ENCODE peak calls at places on chromosome 5, in six cellular contexts. One of them, this sample, is unnamed.

GRCh38 chr5:58462623-58463230 is 2.8 kb upstream of the PLK2 start:
- DNase-seq in pancreas: no peak
- DNase-seq in cardiac fibroblast: peak; percentile 79
- DNase-seq in gastrocnemius medialis: no peak
- DNase-seq in AG09319: peak; percentile 22
- DNase-seq in fibroblast of lung: peak; percentile 53
- DNase-seq in this sample: no peak

GRCh38 chr5:177546262-177546741 is 8.1 kb downstream of the FAM193B start:
- DNase-seq in pancreas: no peak
- DNase-seq in cardiac fibroblast: peak; percentile 97
- DNase-seq in gastrocnemius medialis: peak; percentile 52
- DNase-seq in AG09319: peak; percentile 95
- DNase-seq in fibroblast of lung: peak; percentile 97
- DNase-seq in this sample: no peak

GRCh38 chr5:129904102-129904666 is at the start of gene CHSY3:
- DNase-seq in pancreas: peak; percentile 92
- DNase-seq in cardiac fibroblast: peak; percentile 90
- DNase-seq in gastrocnemius medialis: peak; percentile 75
- DNase-seq in AG09319: peak; percentile 59
- DNase-seq in fibroblast of lung: peak; percentile 86
- DNase-seq in this sample: peak; percentile 84

GRCh38 chr5:134133995-134134541 is 19.6 kb downstream of the TCF7 start:
- DNase-seq in pancreas: peak; percentile 61
- DNase-seq in cardiac fibroblast: no peak
- DNase-seq in gastrocnemius medialis: no peak
- DNase-seq in AG09319: no peak
- DNase-seq in fibroblast of lung: no peak
- DNase-seq in this sample: no peak

GRCh38 chr5:29963956-29964355 is 1229.5 kb upstream of the CDH6 start:
- DNase-seq in pancreas: no peak
- DNase-seq in cardiac fibroblast: no peak
- DNase-seq in gastrocnemius medialis: no peak
- DNase-seq in AG09319: no peak
- DNase-seq in fibroblast of lung: no peak
- DNase-seq in this sample: no peak

GRCh38 chr5:1517838-1518237 is 5.9 kb downstream of the LPCAT1 start:
- DNase-seq in pancreas: peak; percentile 30
- DNase-seq in cardiac fibroblast: no peak
- DNase-seq in gastrocnemius medialis: no peak
- DNase-seq in AG09319: no peak
- DNase-seq in fibroblast of lung: no peak
- DNase-seq in this sample: peak; percentile 61

GRCh38 chr5:101424530-101425175 is 521.6 kb upstream of the ST8SIA4 start:
- DNase-seq in pancreas: no peak
- DNase-seq in cardiac fibroblast: peak; percentile 40
- DNase-seq in gastrocnemius medialis: no peak
- DNase-seq in AG09319: peak; percentile 10
- DNase-seq in fibroblast of lung: peak; percentile 95
- DNase-seq in this sample: no peak

GRCh38 chr5:173714551-173715428 is 98.3 kb upstream of the BOD1 start:
- DNase-seq in pancreas: no peak
- DNase-seq in cardiac fibroblast: peak; percentile 69
- DNase-seq in gastrocnemius medialis: peak; percentile 23
- DNase-seq in AG09319: peak; percentile 25
- DNase-seq in fibroblast of lung: peak; percentile 87
- DNase-seq in this sample: no peak

GRCh38 chr5:172486451-172486850 is 32.1 kb upstream of the SH3PXD2B start:
- DNase-seq in pancreas: no peak
- DNase-seq in cardiac fibroblast: no peak
- DNase-seq in gastrocnemius medialis: no peak
- DNase-seq in AG09319: no peak
- DNase-seq in fibroblast of lung: no peak
- DNase-seq in this sample: no peak

GRCh38 chr5:45694255-45694834 is 1.8 kb downstream of the HCN1 start:
- DNase-seq in pancreas: no peak
- DNase-seq in cardiac fibroblast: no peak
- DNase-seq in gastrocnemius medialis: no peak
- DNase-seq in AG09319: no peak
- DNase-seq in fibroblast of lung: no peak
- DNase-seq in this sample: no peak

GRCh38 chr5:83767409-83767992 is 46.8 kb upstream of the HAPLN1 start:
- DNase-seq in pancreas: no peak
- DNase-seq in cardiac fibroblast: no peak
- DNase-seq in gastrocnemius medialis: no peak
- DNase-seq in AG09319: no peak
- DNase-seq in fibroblast of lung: peak; percentile 6
- DNase-seq in this sample: no peak

GRCh38 chr5:37840036-37840909 is at the start of gene GDNF:
- DNase-seq in pancreas: peak; percentile 71
- DNase-seq in cardiac fibroblast: peak; percentile 52
- DNase-seq in gastrocnemius medialis: no peak
- DNase-seq in AG09319: no peak
- DNase-seq in fibroblast of lung: peak; percentile 76
- DNase-seq in this sample: peak; percentile 74

GRCh38 chr5:6740586-6741150 is 27.4 kb downstream of the TENT4A start:
- DNase-seq in pancreas: no peak
- DNase-seq in cardiac fibroblast: no peak
- DNase-seq in gastrocnemius medialis: no peak
- DNase-seq in AG09319: no peak
- DNase-seq in fibroblast of lung: no peak
- DNase-seq in this sample: peak; percentile 36

GRCh38 chr5:135038202-135038828 is 4.3 kb upstream of the PITX1 start:
- DNase-seq in pancreas: peak; percentile 34
- DNase-seq in cardiac fibroblast: no peak
- DNase-seq in gastrocnemius medialis: no peak
- DNase-seq in AG09319: no peak
- DNase-seq in fibroblast of lung: no peak
- DNase-seq in this sample: no peak

GRCh38 chr5:59608745-59609144 is 284.8 kb downstream of the PDE4D start:
- DNase-seq in pancreas: no peak
- DNase-seq in cardiac fibroblast: no peak
- DNase-seq in gastrocnemius medialis: no peak
- DNase-seq in AG09319: no peak
- DNase-seq in fibroblast of lung: peak; percentile 70
- DNase-seq in this sample: no peak

GRCh38 chr5:134240421-134240962 is 14.6 kb upstream of the PPP2CA start:
- DNase-seq in pancreas: no peak
- DNase-seq in cardiac fibroblast: peak; percentile 71
- DNase-seq in gastrocnemius medialis: no peak
- DNase-seq in AG09319: no peak
- DNase-seq in fibroblast of lung: peak; percentile 86
- DNase-seq in this sample: no peak

GRCh38 chr5:180436936-180437335 is 57.2 kb upstream of the CNOT6 start:
- DNase-seq in pancreas: no peak
- DNase-seq in cardiac fibroblast: no peak
- DNase-seq in gastrocnemius medialis: no peak
- DNase-seq in AG09319: no peak
- DNase-seq in fibroblast of lung: no peak
- DNase-seq in this sample: no peak

GRCh38 chr5:136638084-136638483 is 272.7 kb upstream of the TRPC7 start:
- DNase-seq in pancreas: no peak
- DNase-seq in cardiac fibroblast: no peak
- DNase-seq in gastrocnemius medialis: no peak
- DNase-seq in AG09319: no peak
- DNase-seq in fibroblast of lung: no peak
- DNase-seq in this sample: no peak
- TF ChIP-seq CTCF in pancreas: no peak
- TF ChIP-seq CTCF in cardiac fibroblast: no peak
- TF ChIP-seq CTCF in gastrocnemius medialis: no peak
- TF ChIP-seq CTCF in AG09319: no peak
- TF ChIP-seq CTCF in fibroblast of lung: no peak
- TF ChIP-seq CTCF in this sample: no peak

GRCh38 chr5:178590924-178591423 is 781 bp upstream of the COL23A1 start:
- DNase-seq in pancreas: no peak
- DNase-seq in cardiac fibroblast: peak; percentile 14
- DNase-seq in gastrocnemius medialis: peak; percentile 72
- DNase-seq in AG09319: no peak
- DNase-seq in fibroblast of lung: peak; percentile 26
- DNase-seq in this sample: no peak

GRCh38 chr5:178590141-178590923 is at the start of gene COL23A1:
- DNase-seq in pancreas: peak; percentile 60
- DNase-seq in cardiac fibroblast: peak; percentile 53
- DNase-seq in gastrocnemius medialis: peak; percentile 43
- DNase-seq in AG09319: no peak
- DNase-seq in fibroblast of lung: peak; percentile 60
- DNase-seq in this sample: peak; percentile 77

GRCh38 chr5:178587793-178588611 is 2.2 kb downstream of the COL23A1 start:
- DNase-seq in pancreas: no peak
- DNase-seq in cardiac fibroblast: no peak
- DNase-seq in gastrocnemius medialis: no peak
- DNase-seq in AG09319: no peak
- DNase-seq in fibroblast of lung: no peak
- DNase-seq in this sample: no peak

GRCh38 chr5:178588769-178589168 is 1.4 kb downstream of the COL23A1 start:
- DNase-seq in pancreas: no peak
- DNase-seq in cardiac fibroblast: no peak
- DNase-seq in gastrocnemius medialis: no peak
- DNase-seq in AG09319: no peak
- DNase-seq in fibroblast of lung: no peak
- DNase-seq in this sample: no peak

DNA sequence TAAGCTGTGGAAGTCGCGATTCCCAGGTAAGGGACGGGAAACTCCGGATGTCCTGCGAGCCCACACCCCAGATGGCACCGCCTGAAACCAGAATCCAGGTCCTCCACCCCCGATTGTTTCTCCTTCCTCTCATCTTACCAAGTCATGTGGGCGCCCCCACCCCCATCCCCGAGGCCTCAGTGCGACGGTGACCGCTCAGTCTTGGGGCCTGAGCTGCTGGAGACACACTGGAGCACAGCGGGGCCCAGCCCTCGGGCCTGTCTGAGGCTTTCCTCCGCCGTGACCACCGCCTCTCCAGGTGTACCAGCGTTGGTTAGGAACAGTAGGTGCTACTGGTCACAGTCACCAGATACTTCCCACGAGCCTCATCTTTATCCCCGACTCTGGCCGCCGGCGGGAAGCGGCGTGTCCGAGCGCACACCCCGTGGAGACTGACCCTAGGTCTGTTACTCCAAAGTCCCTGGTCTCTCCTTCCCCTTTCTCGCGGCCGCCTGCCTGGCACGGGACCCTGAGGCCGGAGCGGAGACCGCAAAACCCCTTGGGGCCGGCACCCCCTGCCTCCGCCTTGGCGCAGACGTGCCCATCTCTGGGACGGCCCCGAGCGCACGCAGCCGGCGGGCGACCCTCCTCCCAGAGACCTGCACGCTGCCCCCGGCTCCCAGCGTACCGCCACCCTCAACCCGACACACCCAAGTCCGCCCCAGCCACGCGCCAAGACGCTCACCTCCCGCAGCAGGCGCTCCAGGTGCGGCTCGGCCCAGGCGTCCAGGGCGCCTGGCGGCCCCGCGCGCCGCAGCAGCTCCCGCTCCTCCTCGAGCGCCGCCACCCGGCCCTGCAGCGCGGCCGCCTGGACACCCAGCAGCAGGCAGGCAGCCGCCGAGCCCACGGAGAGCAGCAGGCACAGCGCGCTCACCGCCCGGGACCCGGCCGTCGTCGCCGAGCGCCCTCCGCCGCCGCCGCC is 733 bp downstream of the COL23A1 start:
- DNase-seq in pancreas: peak; percentile 66
- DNase-seq in cardiac fibroblast: peak; percentile 32
- DNase-seq in gastrocnemius medialis: no peak
- DNase-seq in AG09319: no peak
- DNase-seq in fibroblast of lung: peak; percentile 50
- DNase-seq in this sample: no peak
- TF ChIP-seq CTCF in pancreas: no peak
- TF ChIP-seq CTCF in cardiac fibroblast: no peak
- TF ChIP-seq CTCF in gastrocnemius medialis: no peak
- TF ChIP-seq CTCF in AG09319: no peak
- TF ChIP-seq CTCF in fibroblast of lung: peak; percentile 1
- TF ChIP-seq CTCF in this sample: no peak

GRCh38 chr5:139473565-139473964 is 2.8 kb downstream of the SMIM33 start:
- DNase-seq in pancreas: no peak
- DNase-seq in cardiac fibroblast: peak; percentile 49
- DNase-seq in gastrocnemius medialis: no peak
- DNase-seq in AG09319: no peak
- DNase-seq in fibroblast of lung: no peak
- DNase-seq in this sample: no peak
- TF ChIP-seq CTCF in pancreas: no peak
- TF ChIP-seq CTCF in cardiac fibroblast: no peak
- TF ChIP-seq CTCF in gastrocnemius medialis: no peak
- TF ChIP-seq CTCF in AG09319: no peak
- TF ChIP-seq CTCF in fibroblast of lung: no peak
- TF ChIP-seq CTCF in this sample: no peak

GRCh38 chr5:77230727-77231469 is 20.4 kb downstream of the PDE8B start:
- DNase-seq in pancreas: no peak
- DNase-seq in cardiac fibroblast: no peak
- DNase-seq in gastrocnemius medialis: no peak
- DNase-seq in AG09319: no peak
- DNase-seq in fibroblast of lung: no peak
- DNase-seq in this sample: no peak
- TF ChIP-seq CTCF in pancreas: no peak
- TF ChIP-seq CTCF in cardiac fibroblast: peak; percentile 33
- TF ChIP-seq CTCF in gastrocnemius medialis: no peak
- TF ChIP-seq CTCF in AG09319: peak; percentile 11
- TF ChIP-seq CTCF in fibroblast of lung: peak; percentile 26
- TF ChIP-seq CTCF in this sample: peak; percentile 49

GRCh38 chr5:10334830-10335229 is 18.7 kb upstream of the MARCHF6 start:
- DNase-seq in pancreas: no peak
- DNase-seq in cardiac fibroblast: no peak
- DNase-seq in gastrocnemius medialis: no peak
- DNase-seq in AG09319: no peak
- DNase-seq in fibroblast of lung: no peak
- DNase-seq in this sample: no peak

GRCh38 chr5:10332301-10332700 is 21.2 kb upstream of the MARCHF6 start:
- DNase-seq in pancreas: no peak
- DNase-seq in cardiac fibroblast: no peak
- DNase-seq in gastrocnemius medialis: no peak
- DNase-seq in AG09319: no peak
- DNase-seq in fibroblast of lung: no peak
- DNase-seq in this sample: no peak

GRCh38 chr5:10331341-10331796 is 22.1 kb upstream of the MARCHF6 start:
- DNase-seq in pancreas: peak; percentile 76
- DNase-seq in cardiac fibroblast: peak; percentile 92
- DNase-seq in gastrocnemius medialis: no peak
- DNase-seq in AG09319: no peak
- DNase-seq in fibroblast of lung: peak; percentile 81
- DNase-seq in this sample: peak; percentile 61

GRCh38 chr5:10335711-10336470 is 17.6 kb upstream of the MARCHF6 start:
- DNase-seq in pancreas: no peak
- DNase-seq in cardiac fibroblast: no peak
- DNase-seq in gastrocnemius medialis: no peak
- DNase-seq in AG09319: no peak
- DNase-seq in fibroblast of lung: no peak
- DNase-seq in this sample: no peak

GRCh38 chr5:10333154-10334006 is 20.1 kb upstream of the MARCHF6 start:
- DNase-seq in pancreas: peak; percentile 84
- DNase-seq in cardiac fibroblast: peak; percentile 45
- DNase-seq in gastrocnemius medialis: no peak
- DNase-seq in AG09319: no peak
- DNase-seq in fibroblast of lung: peak; percentile 46
- DNase-seq in this sample: peak; percentile 67
- TF ChIP-seq CTCF in pancreas: no peak
- TF ChIP-seq CTCF in cardiac fibroblast: no peak
- TF ChIP-seq CTCF in gastrocnemius medialis: no peak
- TF ChIP-seq CTCF in AG09319: no peak
- TF ChIP-seq CTCF in fibroblast of lung: peak; percentile 8
- TF ChIP-seq CTCF in this sample: peak; percentile 51

GRCh38 chr5:155049569-155050383 is 36.2 kb downstream of the KIF4B start:
- DNase-seq in pancreas: no peak
- DNase-seq in cardiac fibroblast: peak; percentile 13
- DNase-seq in gastrocnemius medialis: no peak
- DNase-seq in AG09319: no peak
- DNase-seq in fibroblast of lung: no peak
- DNase-seq in this sample: no peak
- TF ChIP-seq CTCF in pancreas: no peak
- TF ChIP-seq CTCF in cardiac fibroblast: peak; percentile 48
- TF ChIP-seq CTCF in gastrocnemius medialis: no peak
- TF ChIP-seq CTCF in AG09319: peak; percentile 13
- TF ChIP-seq CTCF in fibroblast of lung: peak; percentile 23
- TF ChIP-seq CTCF in this sample: peak; percentile 60